ENCODE peak calls at places on chromosomes 13 and 19, in six cellular contexts. One of them, this sample, is unnamed.

GRCh38 chr19:13013649-13014048 is 18.4 kb downstream of the NFIX start:
- DNase-seq in BJ: no peak
- DNase-seq in esophagus squamous epithelium: no peak
- DNase-seq in body of pancreas: no peak
- DNase-seq in heart right ventricle: no peak
- DNase-seq in cardiac muscle cell: no peak
- DNase-seq in this sample: no peak

GRCh38 chr19:45507864-45508680 is 793 bp downstream of the VASP start:
- DNase-seq in BJ: no peak
- DNase-seq in cardiac muscle cell: no peak
- DNase-seq in esophagus squamous epithelium: no peak
- DNase-seq in heart right ventricle: peak; percentile 52
- DNase-seq in body of pancreas: peak; percentile 68
- DNase-seq in this sample: no peak

GRCh38 chr19:30666301-30666803 is 294.2 kb downstream of the ZNF536 start:
- DNase-seq in BJ: no peak
- DNase-seq in cardiac muscle cell: peak; percentile 69
- DNase-seq in esophagus squamous epithelium: no peak
- DNase-seq in heart right ventricle: peak; percentile 42
- DNase-seq in body of pancreas: peak; percentile 67
- DNase-seq in this sample: no peak

GRCh38 chr13:98889419-98890079 is 88.3 kb downstream of the DOCK9 start:
- DNase-seq in cardiac muscle cell: no peak
- DNase-seq in BJ: no peak
- DNase-seq in body of pancreas: no peak
- DNase-seq in esophagus squamous epithelium: no peak
- DNase-seq in heart right ventricle: no peak
- DNase-seq in this sample: no peak

GRCh38 chr13:44191504-44192171 is 182.0 kb upstream of the SERP2 start:
- DNase-seq in cardiac muscle cell: peak; percentile 38
- DNase-seq in esophagus squamous epithelium: no peak
- DNase-seq in heart right ventricle: no peak
- DNase-seq in BJ: peak; percentile 46
- DNase-seq in body of pancreas: peak; percentile 63
- DNase-seq in this sample: peak; percentile 76

GRCh38 chr19:44648536-44649370 is 5.0 kb downstream of the PVR start:
- DNase-seq in heart right ventricle: no peak
- DNase-seq in cardiac muscle cell: no peak
- DNase-seq in BJ: no peak
- DNase-seq in body of pancreas: peak; percentile 46
- DNase-seq in esophagus squamous epithelium: no peak
- DNase-seq in this sample: no peak

GRCh38 chr19:28710278-28710677 is 502.7 kb downstream of the UQCRFS1 start:
- DNase-seq in esophagus squamous epithelium: no peak
- DNase-seq in BJ: no peak
- DNase-seq in cardiac muscle cell: peak; percentile 70
- DNase-seq in body of pancreas: no peak
- DNase-seq in heart right ventricle: no peak
- DNase-seq in this sample: no peak

GRCh38 chr19:3722443-3723109 is 14.4 kb downstream of the TJP3 start:
- DNase-seq in BJ: no peak
- DNase-seq in cardiac muscle cell: peak; percentile 57
- DNase-seq in heart right ventricle: no peak
- DNase-seq in body of pancreas: peak; percentile 88
- DNase-seq in esophagus squamous epithelium: no peak
- DNase-seq in this sample: no peak

GRCh38 chr13:59562924-59563323 is 600.8 kb downstream of the DIAPH3 start:
- DNase-seq in BJ: no peak
- DNase-seq in heart right ventricle: no peak
- DNase-seq in cardiac muscle cell: no peak
- DNase-seq in esophagus squamous epithelium: no peak
- DNase-seq in body of pancreas: no peak
- DNase-seq in this sample: no peak

GRCh38 chr13:36763322-36763721 is 55.7 kb upstream of the RFXAP start:
- DNase-seq in heart right ventricle: no peak
- DNase-seq in BJ: no peak
- DNase-seq in cardiac muscle cell: no peak
- DNase-seq in body of pancreas: no peak
- DNase-seq in esophagus squamous epithelium: no peak
- DNase-seq in this sample: no peak

GRCh38 chr19:8209965-8210659 is 942 bp downstream of the CERS4 start:
- DNase-seq in cardiac muscle cell: no peak
- DNase-seq in esophagus squamous epithelium: no peak
- DNase-seq in body of pancreas: no peak
- DNase-seq in BJ: no peak
- DNase-seq in heart right ventricle: no peak
- DNase-seq in this sample: no peak

GRCh38 chr13:99218969-99219368 is 18.3 kb downstream of the UBAC2 start:
- DNase-seq in heart right ventricle: no peak
- DNase-seq in body of pancreas: no peak
- DNase-seq in esophagus squamous epithelium: no peak
- DNase-seq in BJ: no peak
- DNase-seq in cardiac muscle cell: no peak
- DNase-seq in this sample: no peak

GRCh38 chr19:3062165-3063105 is at the start of gene TLE5:
- DNase-seq in heart right ventricle: peak; percentile 79
- DNase-seq in body of pancreas: peak; percentile 85
- DNase-seq in cardiac muscle cell: peak; percentile 73
- DNase-seq in esophagus squamous epithelium: no peak
- DNase-seq in BJ: no peak
- DNase-seq in this sample: peak; percentile 75

GRCh38 chr19:33040994-33041827 is 23.5 kb downstream of the RHPN2 start:
- DNase-seq in BJ: peak; percentile 24
- DNase-seq in cardiac muscle cell: no peak
- DNase-seq in esophagus squamous epithelium: no peak
- DNase-seq in body of pancreas: peak; percentile 80
- DNase-seq in heart right ventricle: no peak
- DNase-seq in this sample: peak; percentile 44

GRCh38 chr13:44627441-44627840 is 51.3 kb upstream of the TSC22D1 start:
- DNase-seq in cardiac muscle cell: no peak
- DNase-seq in body of pancreas: no peak
- DNase-seq in heart right ventricle: no peak
- DNase-seq in BJ: no peak
- DNase-seq in esophagus squamous epithelium: no peak
- DNase-seq in this sample: no peak

GRCh38 chr13:24632382-24633121 is 47.7 kb upstream of the ATP12A start:
- DNase-seq in heart right ventricle: no peak
- DNase-seq in body of pancreas: no peak
- DNase-seq in cardiac muscle cell: no peak
- DNase-seq in BJ: no peak
- DNase-seq in esophagus squamous epithelium: no peak
- DNase-seq in this sample: no peak

GRCh38 chr13:37097008-37097579 is 8.4 kb downstream of the CSNK1A1L start:
- DNase-seq in cardiac muscle cell: no peak
- DNase-seq in heart right ventricle: no peak
- DNase-seq in BJ: peak; percentile 13
- DNase-seq in esophagus squamous epithelium: no peak
- DNase-seq in body of pancreas: no peak
- DNase-seq in this sample: no peak

GRCh38 chr13:36919206-36919832 is 719 bp downstream of the SMAD9 start:
- DNase-seq in esophagus squamous epithelium: no peak
- DNase-seq in heart right ventricle: peak; percentile 33
- DNase-seq in BJ: no peak
- DNase-seq in cardiac muscle cell: peak; percentile 87
- DNase-seq in body of pancreas: peak; percentile 15
- DNase-seq in this sample: no peak

GRCh38 chr19:3270908-3271307 is 46.4 kb downstream of the CELF5 start:
- DNase-seq in body of pancreas: peak; percentile 39
- DNase-seq in heart right ventricle: no peak
- DNase-seq in cardiac muscle cell: peak; percentile 23
- DNase-seq in esophagus squamous epithelium: no peak
- DNase-seq in BJ: no peak
- DNase-seq in this sample: peak; percentile 78

GRCh38 chr19:19062454-19063182 is 1.2 kb upstream of the SLC25A42 start:
- DNase-seq in body of pancreas: no peak
- DNase-seq in esophagus squamous epithelium: no peak
- DNase-seq in cardiac muscle cell: no peak
- DNase-seq in heart right ventricle: no peak
- DNase-seq in BJ: no peak
- DNase-seq in this sample: peak; percentile 57

GRCh38 chr13:97934590-97934989 is 18.9 kb upstream of the IPO5 start:
- DNase-seq in body of pancreas: no peak
- DNase-seq in esophagus squamous epithelium: no peak
- DNase-seq in cardiac muscle cell: peak; percentile 8
- DNase-seq in heart right ventricle: no peak
- DNase-seq in BJ: no peak
- DNase-seq in this sample: no peak

GRCh38 chr19:40599331-40600085 is 1.7 kb upstream of the LTBP4 start:
- DNase-seq in heart right ventricle: peak; percentile 37
- DNase-seq in esophagus squamous epithelium: no peak
- DNase-seq in body of pancreas: no peak
- DNase-seq in cardiac muscle cell: no peak
- DNase-seq in BJ: no peak
- DNase-seq in this sample: no peak
- H3K27me3 ChIP-seq in heart right ventricle: peaks cover 24% of the 10 kb centered on the region
- H3K27me3 ChIP-seq in esophagus squamous epithelium: no peaks in the 10 kb centered on the region
- H3K27me3 ChIP-seq in body of pancreas: no peaks in the 10 kb centered on the region
- H3K27me3 ChIP-seq in cardiac muscle cell: peaks cover 11% of the 10 kb centered on the region
- H3K27me3 ChIP-seq in BJ: peaks cover 2% of the 10 kb centered on the region
- H3K27me3 ChIP-seq in this sample: no peaks in the 10 kb centered on the region

DNA sequence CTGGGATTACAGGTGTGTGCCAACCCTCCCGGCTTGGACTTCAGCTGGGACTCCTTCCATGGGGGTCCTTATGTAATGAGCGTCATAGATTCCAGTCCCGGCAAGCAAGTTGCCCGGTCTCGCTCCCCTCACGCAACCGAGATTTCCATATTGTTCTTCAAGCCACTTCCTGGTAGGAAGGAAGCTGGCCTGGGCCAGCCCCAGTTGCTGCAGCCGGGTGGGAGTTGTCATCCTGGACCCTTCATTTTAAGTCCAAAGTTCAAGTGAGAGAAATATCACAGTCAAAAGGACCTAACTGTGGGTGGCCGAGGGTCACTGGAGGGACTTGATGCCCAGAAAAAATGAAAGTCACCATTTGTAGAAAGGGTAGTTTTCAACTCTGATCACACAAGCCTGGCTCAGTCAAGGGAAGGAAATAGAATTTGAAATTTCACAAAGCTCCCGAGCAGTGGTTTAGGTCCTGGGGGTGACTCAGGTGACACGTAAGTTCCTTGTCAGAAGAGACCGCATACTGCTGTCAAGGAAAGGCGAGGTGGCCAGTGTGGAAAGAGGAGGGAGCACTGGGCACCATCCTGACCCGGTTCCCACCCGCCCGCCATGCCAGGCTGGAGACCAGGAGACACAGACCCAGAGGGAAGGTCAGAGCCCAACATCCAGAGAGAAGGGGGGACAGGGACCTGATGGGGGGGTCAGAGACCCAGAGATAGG is 5.3 kb downstream of the FGF21 start:
- DNase-seq in esophagus squamous epithelium: no peak
- DNase-seq in cardiac muscle cell: no peak
- DNase-seq in BJ: no peak
- DNase-seq in heart right ventricle: no peak
- DNase-seq in body of pancreas: no peak
- DNase-seq in this sample: no peak
- H3K27me3 ChIP-seq in esophagus squamous epithelium: no peaks in the 10 kb centered on the region
- H3K27me3 ChIP-seq in cardiac muscle cell: peaks cover 8% of the 10 kb centered on the region
- H3K27me3 ChIP-seq in BJ: peaks cover 4% of the 10 kb centered on the region
- H3K27me3 ChIP-seq in heart right ventricle: no peaks in the 10 kb centered on the region
- H3K27me3 ChIP-seq in body of pancreas: no peaks in the 10 kb centered on the region
- H3K27me3 ChIP-seq in this sample: no peaks in the 10 kb centered on the region

GRCh38 chr13:106302011-106302410 is 233.5 kb downstream of the EFNB2 start:
- DNase-seq in esophagus squamous epithelium: no peak
- DNase-seq in body of pancreas: no peak
- DNase-seq in BJ: no peak
- DNase-seq in cardiac muscle cell: no peak
- DNase-seq in heart right ventricle: no peak
- DNase-seq in this sample: no peak

GRCh38 chr13:106299616-106300015 is 235.8 kb downstream of the EFNB2 start:
- DNase-seq in cardiac muscle cell: no peak
- DNase-seq in esophagus squamous epithelium: no peak
- DNase-seq in body of pancreas: no peak
- DNase-seq in heart right ventricle: no peak
- DNase-seq in BJ: no peak
- DNase-seq in this sample: no peak

GRCh38 chr13:106297283-106297682 is 238.2 kb downstream of the EFNB2 start:
- DNase-seq in heart right ventricle: no peak
- DNase-seq in cardiac muscle cell: no peak
- DNase-seq in BJ: no peak
- DNase-seq in body of pancreas: no peak
- DNase-seq in esophagus squamous epithelium: no peak
- DNase-seq in this sample: no peak

GRCh38 chr13:106306748-106307277 is 228.6 kb downstream of the EFNB2 start:
- DNase-seq in body of pancreas: no peak
- DNase-seq in BJ: no peak
- DNase-seq in cardiac muscle cell: no peak
- DNase-seq in heart right ventricle: no peak
- DNase-seq in esophagus squamous epithelium: no peak
- DNase-seq in this sample: no peak

DNA sequence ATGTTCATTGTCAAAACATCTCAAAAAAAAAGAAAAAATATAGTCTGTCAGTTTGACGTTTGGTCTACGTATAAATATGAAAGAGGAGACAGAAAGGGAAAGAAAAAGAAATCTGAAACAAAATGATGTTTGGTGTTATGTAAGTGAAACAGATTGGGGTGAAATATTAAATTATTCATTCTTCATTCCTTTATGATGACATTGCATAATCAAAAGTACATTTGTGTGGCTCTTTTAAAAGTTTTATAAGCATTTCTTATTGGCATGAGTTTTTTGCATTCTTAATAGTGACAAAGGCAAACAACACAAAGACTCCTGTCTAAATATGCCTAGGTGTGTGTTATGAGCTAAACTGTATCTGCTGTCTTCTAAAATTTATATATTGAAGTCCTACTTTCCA is 232.6 kb downstream of the EFNB2 start:
- DNase-seq in heart right ventricle: no peak
- DNase-seq in esophagus squamous epithelium: no peak
- DNase-seq in body of pancreas: no peak
- DNase-seq in BJ: no peak
- DNase-seq in cardiac muscle cell: no peak
- DNase-seq in this sample: no peak
- H3K27me3 ChIP-seq in heart right ventricle: no peaks in the 10 kb centered on the region
- H3K27me3 ChIP-seq in esophagus squamous epithelium: no peaks in the 10 kb centered on the region
- H3K27me3 ChIP-seq in body of pancreas: no peaks in the 10 kb centered on the region
- H3K27me3 ChIP-seq in BJ: no peaks in the 10 kb centered on the region
- H3K27me3 ChIP-seq in cardiac muscle cell: no peaks in the 10 kb centered on the region
- H3K27me3 ChIP-seq in this sample: no peaks in the 10 kb centered on the region

GRCh38 chr19:35486268-35486708 is 4.0 kb downstream of the KRTDAP start:
- DNase-seq in cardiac muscle cell: no peak
- DNase-seq in esophagus squamous epithelium: no peak
- DNase-seq in body of pancreas: no peak
- DNase-seq in heart right ventricle: no peak
- DNase-seq in BJ: no peak
- DNase-seq in this sample: no peak
- H3K27me3 ChIP-seq in cardiac muscle cell: no peaks in the 10 kb centered on the region
- H3K27me3 ChIP-seq in esophagus squamous epithelium: no peaks in the 10 kb centered on the region
- H3K27me3 ChIP-seq in body of pancreas: no peaks in the 10 kb centered on the region
- H3K27me3 ChIP-seq in heart right ventricle: peaks cover 30% of the 10 kb centered on the region
- H3K27me3 ChIP-seq in BJ: peaks cover 6% of the 10 kb centered on the region
- H3K27me3 ChIP-seq in this sample: no peaks in the 10 kb centered on the region

GRCh38 chr13:101915755-101916107 is 463.3 kb downstream of the ITGBL1 start:
- DNase-seq in BJ: no peak
- DNase-seq in heart right ventricle: no peak
- DNase-seq in esophagus squamous epithelium: no peak
- DNase-seq in cardiac muscle cell: no peak
- DNase-seq in body of pancreas: no peak
- DNase-seq in this sample: no peak
- H3K27me3 ChIP-seq in BJ: peaks cover 20% of the 10 kb centered on the region
- H3K27me3 ChIP-seq in heart right ventricle: peaks cover 63% of the 10 kb centered on the region
- H3K27me3 ChIP-seq in esophagus squamous epithelium: peaks cover 5% of the 10 kb centered on the region
- H3K27me3 ChIP-seq in cardiac muscle cell: peaks cover 97% of the 10 kb centered on the region
- H3K27me3 ChIP-seq in body of pancreas: no peaks in the 10 kb centered on the region
- H3K27me3 ChIP-seq in this sample: peaks cover 34% of the 10 kb centered on the region

This sample was measured in dorsolateral prefrontal cortex.